ENCODE peak calls at places on chromosomes 1 and 21, in eight cellular contexts. B, K, R, U, F, E, I and Z are unnamed samples.

GRCh38 chr1:43453442-43454269 is at the start of gene HYI:
- DNase-seq in I (peak), F (peak), U (peak), R (peak), B (peak), E (peak), K (peak), Z (peak)

GRCh38 chr1:200146100-200146499 is 118.6 kb downstream of the NR5A2 start:
- DNase-seq in R (no peak), K (no peak), B (no peak), F (no peak), I (no peak), E (no peak), U (no peak), Z (no peak)

GRCh38 chr1:8987881-8988617 is 38.2 kb downstream of the SLC2A7 start:
- DNase-seq in B (peak), R (peak), U (peak), F (peak), I (no peak), K (no peak), E (no peak), Z (no peak)

GRCh38 chr1:25026757-25027450 is 96.8 kb upstream of the RUNX3 start:
- DNase-seq in U (no peak), R (no peak), K (no peak), F (no peak), I (no peak), E (peak), B (no peak), Z (no peak)

GRCh38 chr1:212607206-212607923 is 1.2 kb upstream of the ATF3 start:
- DNase-seq in U (peak), K (no peak), R (peak), E (peak), F (peak), I (no peak), B (peak), Z (peak)

GRCh38 chr1:19450811-19451564 is 34.4 kb downstream of the CAPZB start:
- DNase-seq in B (peak), I (no peak), U (no peak), R (no peak), K (no peak), E (no peak), F (no peak), Z (peak)

GRCh38 chr1:12456979-12457378 is 161.0 kb downstream of the DHRS3 start:
- DNase-seq in B (no peak), R (no peak), K (no peak), E (no peak), I (no peak), F (no peak), U (no peak), Z (no peak)

GRCh38 chr1:211680752-211681327 is 5.4 kb upstream of the NEK2 start:
- DNase-seq in I (no peak), F (peak), E (peak), K (no peak), U (peak), R (peak), B (peak), Z (no peak)

GRCh38 chr1:86666368-86666767 is 38.0 kb upstream of the SH3GLB1 start:
- DNase-seq in B (no peak), E (no peak), R (no peak), I (no peak), K (no peak), F (no peak), U (no peak), Z (no peak)

GRCh38 chr1:183498342-183498991 is 26.2 kb downstream of the SMG7 start:
- DNase-seq in R (no peak), E (no peak), B (no peak), K (no peak), F (no peak), U (no peak), I (no peak), Z (no peak)

GRCh38 chr21:33892853-33893252 is 22.8 kb downstream of the ATP5PO start:
- DNase-seq in R (no peak), I (no peak), F (no peak), B (no peak), U (peak), E (no peak), K (no peak), Z (no peak)
- TF ChIP-seq CTCF in R (no peak), I (peak), F (no peak), B (no peak), U (peak), E (no peak), K (no peak), Z (no peak)

GRCh38 chr1:111516008-111516535 is 12.6 kb upstream of the ADORA3 start:
- DNase-seq in I (no peak), K (no peak), R (peak), U (no peak), B (peak), F (peak), E (no peak), Z (peak)
- TF ChIP-seq CTCF in I (no peak), K (peak), R (peak), U (no peak), B (peak), F (peak), E (peak), Z (no peak)

GRCh38 chr21:41048636-41049035 is 119.3 kb upstream of the BACE2 start:
- DNase-seq in B (no peak), U (no peak), K (no peak), I (no peak), R (no peak), E (no peak), F (no peak), Z (no peak)

GRCh38 chr21:41048141-41048540 is 119.8 kb upstream of the BACE2 start:
- DNase-seq in U (no peak), E (no peak), K (no peak), F (no peak), I (no peak), R (no peak), B (no peak), Z (no peak)

GRCh38 chr21:41045534-41046268 is 122.3 kb upstream of the BACE2 start:
- DNase-seq in I (no peak), U (peak), B (peak), E (no peak), K (no peak), F (no peak), R (no peak), Z (no peak)

GRCh38 chr21:41043008-41043407 is 125.0 kb upstream of the BACE2 start:
- DNase-seq in R (no peak), K (no peak), E (no peak), F (no peak), I (no peak), U (no peak), B (peak), Z (no peak)
- TF ChIP-seq CTCF in R (no peak), K (no peak), E (no peak), F (no peak), I (peak), U (no peak), B (no peak), Z (no peak)

GRCh38 chr1:179952181-179952580 is 2.4 kb upstream of the CEP350 start:
- DNase-seq in F (no peak), I (no peak), E (no peak), U (no peak), R (no peak), K (no peak), B (no peak), Z (no peak)

GRCh38 chr1:179955318-179955638 is 668 bp downstream of the CEP350 start:
- DNase-seq in B (peak), R (no peak), E (no peak), I (no peak), U (no peak), F (no peak), K (no peak), Z (no peak)

GRCh38 chr1:179953974-179954493 is 576 bp upstream of the CEP350 start:
- DNase-seq in B (peak), R (peak), F (no peak), U (peak), I (no peak), E (no peak), K (no peak), Z (no peak)

GRCh38 chr1:179955731-179956130 is 1.1 kb downstream of the CEP350 start:
- DNase-seq in I (no peak), U (no peak), E (no peak), K (no peak), B (no peak), F (no peak), R (no peak), Z (no peak)

GRCh38 chr1:179954494-179955317 is at the start of gene CEP350:
- DNase-seq in I (peak), F (peak), R (peak), B (peak), K (peak), U (peak), E (peak), Z (peak)
- TF ChIP-seq CTCF in I (no peak), F (no peak), R (peak), B (no peak), K (no peak), U (no peak), E (no peak), Z (no peak)

GRCh38 chr1:59716551-59717231 is 98.1 kb upstream of the HOOK1 start:
- DNase-seq in F (no peak), U (no peak), B (no peak), R (no peak), K (no peak), E (no peak), I (no peak), Z (no peak)

GRCh38 chr1:59718989-59719360 is 95.8 kb upstream of the HOOK1 start:
- DNase-seq in I (no peak), R (peak), E (no peak), U (no peak), B (no peak), F (peak), K (no peak), Z (no peak)

GRCh38 chr1:59720716-59721115 is 94.0 kb upstream of the HOOK1 start:
- DNase-seq in F (no peak), R (no peak), U (no peak), I (no peak), K (no peak), E (no peak), B (no peak), Z (no peak)

GRCh38 chr1:59714966-59715365 is 99.8 kb upstream of the HOOK1 start:
- DNase-seq in R (no peak), F (no peak), U (no peak), I (no peak), B (no peak), K (no peak), E (no peak), Z (no peak)

GRCh38 chr1:59718064-59718988 is 96.4 kb upstream of the HOOK1 start:
- DNase-seq in F (no peak), I (no peak), B (peak), R (peak), U (no peak), E (no peak), K (no peak), Z (no peak)
- TF ChIP-seq CTCF in F (no peak), I (peak), B (peak), R (no peak), U (peak), E (peak), K (peak), Z (peak)

GRCh38 chr21:32929633-32930038 is 96.1 kb upstream of the OLIG2 start:
- DNase-seq in R (no peak), I (no peak), U (no peak), K (no peak), E (no peak), F (no peak), B (no peak), Z (no peak)
- TF ChIP-seq CTCF in R (no peak), I (no peak), U (no peak), K (no peak), E (no peak), F (no peak), B (no peak), Z (no peak)

DNA sequence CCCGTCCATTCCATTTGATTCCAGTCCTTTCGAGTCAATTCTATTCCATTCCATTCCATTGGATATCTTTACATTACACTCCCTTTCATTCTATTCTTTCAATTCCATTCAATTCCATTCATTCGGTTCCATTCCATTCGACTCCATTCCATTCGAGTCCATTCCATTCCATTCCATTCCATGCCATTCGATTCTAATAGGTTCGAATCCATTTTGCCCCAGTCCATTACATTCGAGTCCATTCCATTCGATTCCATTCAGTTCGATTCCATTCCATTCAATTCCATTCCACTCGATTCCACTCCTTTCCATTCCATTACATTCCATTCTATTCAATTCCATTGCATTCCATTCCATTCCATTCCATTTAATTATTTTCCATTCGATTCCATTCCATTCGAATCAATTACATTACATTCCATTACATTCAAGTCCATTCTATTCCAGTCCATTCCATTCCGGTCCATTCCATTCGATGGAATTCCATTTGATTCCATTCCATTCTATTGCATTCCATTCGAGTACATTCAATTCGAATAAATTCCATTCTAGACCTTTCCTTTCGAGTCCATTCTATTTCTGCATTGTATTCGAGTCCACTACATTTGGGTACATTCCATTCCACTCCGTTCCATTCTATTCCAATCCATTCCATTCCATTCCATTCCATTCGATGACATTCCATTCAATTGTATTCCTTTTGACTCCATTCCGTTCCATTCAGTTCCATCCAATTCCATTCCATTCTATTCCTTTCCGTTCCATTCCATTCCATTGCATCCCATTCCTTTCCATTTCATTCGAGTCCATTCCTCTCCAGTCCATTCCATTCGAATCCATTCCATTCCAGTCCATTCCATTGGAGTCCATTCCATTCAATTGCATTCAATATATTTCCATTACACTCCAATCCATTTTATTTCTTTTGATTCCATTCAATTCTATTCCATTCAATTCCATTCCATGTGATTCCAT is 2604.8 kb upstream of the TPTE start:
- DNase-seq in B (no peak), U (no peak), K (no peak), I (no peak), R (no peak), E (no peak), F (no peak), Z (no peak)
- TF ChIP-seq CTCF in B (no peak), U (no peak), K (no peak), I (no peak), R (no peak), E (no peak), F (no peak), Z (no peak)

DNA sequence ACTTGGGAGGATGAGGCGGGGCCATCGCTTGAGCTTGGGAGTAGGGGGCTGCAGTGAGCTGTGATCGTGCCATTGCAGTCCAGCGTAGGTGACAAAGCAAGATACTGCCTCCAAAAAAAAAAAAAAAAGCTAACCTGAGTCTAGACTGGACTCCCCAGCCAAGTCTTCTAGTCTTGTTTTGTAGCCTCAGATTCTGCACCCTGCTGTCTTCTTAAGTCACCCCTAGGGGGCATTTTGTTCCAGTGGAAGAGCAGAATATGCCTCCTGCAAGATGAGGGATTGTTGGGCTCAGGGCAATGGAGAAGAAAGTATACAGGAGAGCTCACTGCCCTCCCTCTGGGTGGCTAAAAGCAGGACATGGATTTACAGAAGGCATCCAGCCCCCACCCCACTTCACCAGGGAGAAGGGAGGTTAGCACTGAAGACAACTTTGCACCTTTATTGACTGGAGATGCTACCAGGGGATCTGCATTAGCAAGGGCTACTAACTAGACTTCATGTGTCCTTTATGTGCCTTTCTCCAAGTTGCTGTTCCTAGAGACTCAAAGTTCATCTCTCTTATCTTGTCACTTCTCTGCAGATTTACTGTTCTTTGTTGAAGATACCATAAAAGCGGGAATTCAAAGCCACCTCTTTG is 15.3 kb upstream of the RNF187 start:
- DNase-seq in F (no peak), K (no peak), I (no peak), E (no peak), R (no peak), B (peak), U (no peak), Z (no peak)
- TF ChIP-seq CTCF in F (peak), K (no peak), I (peak), E (peak), R (peak), B (peak), U (peak), Z (peak)

GRCh38 chr1:192170196-192170984 is 12.1 kb downstream of the RGS18 start:
- DNase-seq in I (no peak), R (no peak), F (no peak), U (no peak), E (no peak), K (no peak), B (no peak), Z (no peak)

GRCh38 chr1:192168964-192169363 is 10.7 kb downstream of the RGS18 start:
- DNase-seq in I (no peak), R (no peak), B (no peak), F (no peak), U (no peak), K (no peak), E (no peak), Z (no peak)

GRCh38 chr1:192167941-192168685 is 9.9 kb downstream of the RGS18 start:
- DNase-seq in F (no peak), U (no peak), E (no peak), K (no peak), I (no peak), B (peak), R (no peak), Z (no peak)

GRCh38 chr1:192175971-192176370 is 17.7 kb downstream of the RGS18 start:
- DNase-seq in K (no peak), R (no peak), U (no peak), E (no peak), F (no peak), B (no peak), I (no peak), Z (no peak)

GRCh38 chr1:192171123-192171522 is 12.9 kb downstream of the RGS18 start:
- DNase-seq in B (no peak), E (no peak), K (no peak), I (no peak), F (no peak), U (no peak), R (no peak), Z (no peak)
- TF ChIP-seq CTCF in B (no peak), E (no peak), K (no peak), I (no peak), F (no peak), U (no peak), R (no peak), Z (no peak)